ENCODE peak calls at places on chromosomes 13 and 19, in ten cellular contexts. H is HTR-8/SVneo; I is activated naive CD4-positive, alpha-beta T cell; C is AG04450; K is HT-29; Y is activated CD4-positive, alpha-beta T cell treated with anti-CD3 and anti-CD28 coated beads, Interleukin-2, amount 10 ng/mL, durations not matched to agents 7 days and 5 days; B is AG10803; V is NB4; T is GM12891; U is stimulated activated CD4-positive, alpha-beta T cell treated with anti-CD3 and anti-CD28 coated beads, Interleukin-4, amount 100 ng/mL, for 1 hour. G is an unnamed sample.
A peak's percentile ranks its signal among the peaks of the same experiment; 100 is the strongest.

GRCh38 chr13:95556981-95557380 is 4.5 kb downstream of the CLDN10 start:
- DNase-seq in H (no peak), I (no peak), C (no peak), K (no peak), Y (no peak), B (no peak), V (no peak), T (no peak), U (no peak), G (no peak)

GRCh38 chr13:78022164-78022877 is 103.7 kb upstream of the EDNRB start:
- DNase-seq in H (peak; percentile 1), I (no peak), C (peak; percentile 24), K (peak; percentile 26), Y (peak; percentile 64), B (peak; percentile 35), V (peak; percentile 76), T (peak; percentile 17), U (peak; percentile 16), G (no peak)

GRCh38 chr19:3670796-3671679 is 29.2 kb downstream of the PIP5K1C start:
- DNase-seq in H (no peak), I (no peak), C (peak; percentile 13), K (no peak), Y (no peak), B (peak; percentile 64), V (no peak), T (peak; percentile 63), U (peak; percentile 41), G (no peak)

GRCh38 chr19:6138066-6138465 is 2.6 kb downstream of the ACSBG2 start:
- DNase-seq in H (no peak), I (no peak), C (no peak), K (no peak), Y (no peak), B (peak; percentile 65), V (no peak), T (no peak), U (no peak), G (no peak)

GRCh38 chr13:32060319-32060924 is 28.8 kb downstream of the FRY start:
- DNase-seq in H (no peak), I (no peak), C (no peak), K (no peak), Y (no peak), B (no peak), V (peak; percentile 23), T (no peak), U (no peak), G (no peak)

GRCh38 chr13:21075303-21076264 is 14.2 kb upstream of the LATS2 start:
- DNase-seq in H (no peak), I (peak; percentile 36), C (no peak), K (no peak), Y (peak; percentile 14), B (no peak), V (peak; percentile 77), T (peak; percentile 47), U (peak; percentile 20), G (no peak)

GRCh38 chr19:5487222-5487621 is 32.0 kb downstream of the ZNRF4 start:
- DNase-seq in H (no peak), I (no peak), C (no peak), K (peak; percentile 43), Y (no peak), B (no peak), V (no peak), T (no peak), U (no peak), G (no peak)

GRCh38 chr19:39341122-39341719 is 1.0 kb upstream of the SAMD4B start:
- DNase-seq in H (peak; percentile 37), I (no peak), C (no peak), K (no peak), Y (peak; percentile 26), B (peak; percentile 30), V (peak; percentile 44), T (no peak), U (peak; percentile 20), G (peak; percentile 48)

GRCh38 chr19:33304760-33305647 is 2.7 kb upstream of the CEBPA start:
- DNase-seq in H (no peak), I (no peak), C (no peak), K (peak; percentile 46), Y (no peak), B (no peak), V (peak; percentile 45), T (no peak), U (no peak), G (no peak)

GRCh38 chr13:44575741-44576395 is at the start of gene TSC22D1:
- DNase-seq in H (no peak), I (peak; percentile 57), C (no peak), K (peak; percentile 62), Y (peak; percentile 64), B (peak; percentile 53), V (peak; percentile 67), T (peak; percentile 14), U (peak; percentile 61), G (peak; percentile 39)

GRCh38 chr13:100721885-100722512 is 47.4 kb upstream of the TMTC4 start:
- DNase-seq in H (peak; percentile 21), I (peak; percentile 19), C (peak; percentile 39), K (peak; percentile 77), Y (peak; percentile 58), B (peak; percentile 44), V (peak; percentile 64), T (peak; percentile 30), U (peak; percentile 34), G (no peak)

GRCh38 chr13:34352958-34353357 is 535.0 kb downstream of the RFC3 start:
- DNase-seq in H (no peak), I (no peak), C (no peak), K (no peak), Y (no peak), B (no peak), V (no peak), T (no peak), U (no peak), G (no peak)

GRCh38 chr13:113360446-113360845 is 3.5 kb downstream of the GRTP1 start:
- DNase-seq in H (no peak), I (no peak), C (no peak), K (no peak), Y (no peak), B (no peak), V (no peak), T (no peak), U (no peak), G (no peak)

GRCh38 chr13:80314711-80315505 is 26.0 kb downstream of the SPRY2 start:
- DNase-seq in H (no peak), I (no peak), C (no peak), K (no peak), Y (no peak), B (no peak), V (no peak), T (no peak), U (no peak), G (no peak)

GRCh38 chr13:41007359-41008118 is 11.6 kb downstream of the ELF1 start:
- DNase-seq in H (no peak), I (no peak), C (no peak), K (no peak), Y (no peak), B (peak; percentile 65), V (peak; percentile 85), T (no peak), U (no peak), G (no peak)

GRCh38 chr13:110329258-110329657 is 22.2 kb downstream of the COL4A2 start:
- DNase-seq in H (no peak), I (no peak), C (no peak), K (no peak), Y (no peak), B (no peak), V (no peak), T (no peak), U (no peak), G (no peak)

GRCh38 chr13:44516771-44517170 is 59.4 kb downstream of the TSC22D1 start:
- DNase-seq in H (no peak), I (no peak), C (no peak), K (peak; percentile 16), Y (no peak), B (no peak), V (no peak), T (no peak), U (no peak), G (no peak)

GRCh38 chr19:18086590-18087138 is at the start of gene IL12RB1:
- DNase-seq in H (no peak), I (peak; percentile 34), C (no peak), K (no peak), Y (peak; percentile 86), B (no peak), V (peak; percentile 25), T (peak; percentile 56), U (peak; percentile 53), G (no peak)

GRCh38 chr13:46609052-46609451 is 56.1 kb downstream of the LRCH1 start:
- DNase-seq in H (no peak), I (no peak), C (no peak), K (no peak), Y (no peak), B (no peak), V (no peak), T (no peak), U (no peak), G (no peak)

GRCh38 chr19:10419200-10419645 is 1.1 kb upstream of the PDE4A start:
- DNase-seq in H (no peak), I (no peak), C (no peak), K (no peak), Y (no peak), B (no peak), V (peak; percentile 93), T (no peak), U (peak; percentile 56), G (no peak)

GRCh38 chr19:29001006-29001921 is 211.7 kb downstream of the UQCRFS1 start:
- DNase-seq in H (no peak), I (no peak), C (no peak), K (no peak), Y (no peak), B (peak; percentile 57), V (peak; percentile 14), T (no peak), U (no peak), G (no peak)

GRCh38 chr13:27790523-27790922 is 1.8 kb upstream of the GSX1 start:
- DNase-seq in H (no peak), I (no peak), C (no peak), K (no peak), Y (no peak), B (no peak), V (no peak), T (no peak), U (no peak), G (no peak)

GRCh38 chr19:33125929-33126388 is 6.0 kb upstream of the WDR88 start:
- DNase-seq in H (peak; percentile 72), I (peak; percentile 30), C (peak; percentile 42), K (peak; percentile 81), Y (peak; percentile 70), B (peak; percentile 66), V (peak; percentile 66), T (peak; percentile 71), U (peak; percentile 47), G (peak; percentile 7)

GRCh38 chr19:35863018-35863417 is 5.4 kb upstream of the APLP1 start:
- DNase-seq in H (no peak), I (no peak), C (no peak), K (no peak), Y (no peak), B (no peak), V (no peak), T (no peak), U (no peak), G (no peak)

GRCh38 chr13:98873377-98874028 is 104.4 kb downstream of the DOCK9 start:
- DNase-seq in H (no peak), I (no peak), C (no peak), K (no peak), Y (no peak), B (no peak), V (no peak), T (no peak), U (no peak), G (no peak)

GRCh38 chr13:101305981-101306411 is 110.3 kb downstream of the NALCN start:
- DNase-seq in H (no peak), I (no peak), C (no peak), K (no peak), Y (no peak), B (no peak), V (no peak), T (no peak), U (no peak), G (no peak)

GRCh38 chr13:97977982-97978381 is 24.5 kb downstream of the IPO5 start:
- DNase-seq in H (no peak), I (no peak), C (no peak), K (no peak), Y (no peak), B (no peak), V (no peak), T (no peak), U (no peak), G (no peak)

GRCh38 chr19:45195764-45196163 is 17.2 kb downstream of the BLOC1S3 start:
- DNase-seq in H (no peak), I (no peak), C (no peak), K (no peak), Y (no peak), B (peak; percentile 58), V (no peak), T (no peak), U (no peak), G (no peak)

G was measured in occipital lobe.